ENCODE peak calls at places on chromosomes 4 and X, in five cellular contexts. C is body of pancreas, K is lower leg skin, F is transverse colon, H is HCT116. P is an unnamed sample.
A peak's percentile ranks its signal among the peaks of the same experiment; 100 is the strongest.

GRCh38 chr4:138275216-138275615 is 33.1 kb upstream of the SLC7A11 start:
- DNase-seq in C (no peak), K (no peak), F (no peak), H (no peak), P (no peak)

GRCh38 chrX:50470103-50471031 is at the start of gene DGKK:
- DNase-seq in C (no peak), K (no peak), F (no peak), H (no peak), P (no peak)

GRCh38 chr4:6762244-6762615 is 20.3 kb upstream of the KIAA0232 start:
- DNase-seq in C (no peak), K (no peak), F (no peak), H (no peak), P (no peak)

GRCh38 chr4:41215969-41216293 is 1.6 kb upstream of the APBB2 start:
- DNase-seq in C (no peak), K (no peak), F (no peak), H (no peak), P (no peak)

GRCh38 chr4:145014365-145014764 is 83.6 kb downstream of the ANAPC10 start:
- DNase-seq in C (no peak), K (no peak), F (no peak), H (no peak), P (no peak)

GRCh38 chrX:41144873-41145272 is 59.6 kb downstream of the USP9X start:
- DNase-seq in C (no peak), K (no peak), F (no peak), H (no peak), P (no peak)

GRCh38 chr4:55793479-55793878 is 26.1 kb upstream of the EXOC1L start:
- DNase-seq in C (no peak), K (no peak), F (no peak), H (no peak), P (no peak)

GRCh38 chr4:123452585-123452984 is 56.0 kb downstream of the SPRY1 start:
- DNase-seq in C (peak; percentile 47), K (no peak), F (peak; percentile 46), H (no peak), P (peak; percentile 78)

GRCh38 chr4:112840061-112840460 is 203.1 kb downstream of the LARP7 start:
- DNase-seq in C (no peak), K (no peak), F (no peak), H (no peak), P (no peak)

GRCh38 chr4:169205146-169205806 is 65.5 kb downstream of the SH3RF1 start:
- DNase-seq in C (no peak), K (no peak), F (no peak), H (no peak), P (no peak)

GRCh38 chr4:8534129-8534528 is 46.1 kb upstream of the GPR78 start:
- DNase-seq in C (peak; percentile 77), K (no peak), F (peak; percentile 32), H (peak; percentile 39), P (no peak)

GRCh38 chrX:3713225-3713936 is at the start of gene PRKX:
- DNase-seq in C (peak; percentile 61), K (peak; percentile 91), F (peak; percentile 78), H (no peak), P (peak; percentile 68)

GRCh38 chr4:84678976-84679744 is 96.2 kb downstream of the CDS1 start:
- DNase-seq in C (no peak), K (peak; percentile 88), F (no peak), H (no peak), P (no peak)

GRCh38 chr4:140092094-140092820 is 61.7 kb downstream of the MAML3 start:
- DNase-seq in C (peak; percentile 50), K (peak; percentile 88), F (peak; percentile 61), H (no peak), P (peak; percentile 6)

GRCh38 chr4:17504081-17504480 is 7.8 kb downstream of the QDPR start:
- DNase-seq in C (no peak), K (no peak), F (no peak), H (no peak), P (no peak)

GRCh38 chr4:81314196-81314896 is 99.3 kb upstream of the PRKG2 start:
- DNase-seq in C (peak; percentile 87), K (no peak), F (peak; percentile 97), H (no peak), P (no peak)

GRCh38 chrX:124098089-124098488 is 136.6 kb downstream of the STAG2 start:
- DNase-seq in C (no peak), K (no peak), F (no peak), H (no peak), P (peak; percentile 40)

GRCh38 chrX:154396948-154397887 is 959 bp upstream of the RPL10 start:
- DNase-seq in C (peak; percentile 86), K (peak; percentile 94), F (peak; percentile 83), H (no peak), P (peak; percentile 74)

GRCh38 chr4:113950207-113950606 is 29.2 kb downstream of the ARSJ start:
- DNase-seq in C (no peak), K (no peak), F (no peak), H (no peak), P (no peak)

GRCh38 chrX:154750301-154751120 is at the start of gene GAB3:
- DNase-seq in C (peak; percentile 36), K (no peak), F (peak; percentile 46), H (no peak), P (peak; percentile 76)

GRCh38 chr4:127251423-127251822 is 381.3 kb upstream of the INTU start:
- DNase-seq in C (no peak), K (no peak), F (no peak), H (no peak), P (no peak)

GRCh38 chr4:37885496-37885895 is 5.4 kb upstream of the TBC1D1 start:
- DNase-seq in C (peak; percentile 29), K (no peak), F (peak; percentile 42), H (no peak), P (no peak)

GRCh38 chrX:11629593-11630211 is 36.0 kb downstream of the ARHGAP6 start:
- DNase-seq in C (no peak), K (no peak), F (no peak), H (no peak), P (no peak)

GRCh38 chr4:96352051-96352517 is 512.2 kb downstream of the PDHA2 start:
- DNase-seq in C (peak; percentile 8), K (no peak), F (no peak), H (peak; percentile 34), P (peak; percentile 66)

GRCh38 chrX:123917069-123917468 is 44.4 kb upstream of the STAG2 start:
- DNase-seq in C (no peak), K (no peak), F (no peak), H (no peak), P (no peak)

GRCh38 chr4:79607979-79608378 is 200.0 kb upstream of the GK2 start:
- DNase-seq in C (no peak), K (no peak), F (no peak), H (no peak), P (no peak)

GRCh38 chrX:18271725-18272124 is 51.0 kb upstream of the BEND2 start:
- DNase-seq in C (no peak), K (no peak), F (no peak), H (no peak), P (no peak)

GRCh38 chr4:81214518-81215218 is 354 bp downstream of the PRKG2 start:
- DNase-seq in C (peak; percentile 15), K (peak; percentile 85), F (peak; percentile 19), H (no peak), P (no peak)

GRCh38 chr4:174380699-174381098 is 97.0 kb downstream of the CEP44 start:
- DNase-seq in C (no peak), K (no peak), F (no peak), H (no peak), P (no peak)

GRCh38 chr4:54440394-54441223 is 211.5 kb downstream of the PDGFRA start:
- DNase-seq in C (no peak), K (no peak), F (no peak), H (peak; percentile 29), P (peak; percentile 44)

GRCh38 chrX:48511561-48511960 is 2.8 kb downstream of the PORCN start:
- DNase-seq in C (peak; percentile 54), K (no peak), F (no peak), H (no peak), P (peak; percentile 16)

GRCh38 chrX:48509619-48510018 is 827 bp downstream of the PORCN start:
- DNase-seq in C (no peak), K (no peak), F (no peak), H (no peak), P (no peak)

GRCh38 chrX:48507246-48507645 is 1.5 kb upstream of the PORCN start:
- DNase-seq in C (no peak), K (no peak), F (no peak), H (no peak), P (no peak)

GRCh38 chrX:48509245-48509590 is 426 bp downstream of the PORCN start:
- DNase-seq in C (no peak), K (no peak), F (no peak), H (no peak), P (no peak)

DNA sequence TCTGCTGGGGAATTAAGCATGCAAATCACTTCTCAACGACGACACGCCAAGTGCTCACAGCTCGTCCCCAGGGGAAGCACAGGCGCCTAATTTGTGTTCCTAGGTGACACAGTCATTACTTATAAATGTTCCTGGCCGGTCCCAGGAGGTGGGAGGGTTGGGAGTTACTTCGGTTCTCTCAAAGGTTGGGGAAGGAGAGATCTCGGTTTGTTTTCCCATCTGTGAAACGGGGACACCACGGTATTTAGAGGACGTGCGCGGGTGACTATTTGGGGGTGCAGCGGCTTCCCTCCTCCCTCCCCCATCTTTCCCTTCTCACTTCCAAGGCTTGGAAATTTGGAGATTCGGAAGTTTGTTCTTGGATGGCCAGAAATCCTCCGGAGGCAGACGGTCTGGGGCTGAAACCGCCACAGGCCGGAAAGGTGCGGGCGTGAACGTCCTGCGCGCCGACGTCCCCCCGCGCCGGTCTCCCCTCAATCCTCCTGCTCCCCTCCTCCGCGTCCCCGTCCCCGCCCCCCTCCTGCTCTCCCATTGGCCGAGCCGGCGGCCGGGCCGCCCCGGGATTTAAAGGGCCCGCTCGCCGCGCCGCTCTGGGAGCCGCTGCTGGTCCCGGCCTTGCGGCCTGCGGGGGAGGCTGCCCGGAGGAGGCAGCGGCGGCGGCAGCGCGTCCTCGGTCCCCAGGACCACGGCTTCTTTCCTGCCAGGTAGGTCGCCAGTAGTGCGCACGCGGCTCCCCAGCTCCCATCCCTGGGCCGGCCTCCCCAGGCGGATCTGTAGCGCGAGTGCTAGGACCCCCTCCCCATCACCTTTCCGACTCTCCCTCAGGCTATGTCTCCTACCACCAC is at the start of gene PORCN:
- DNase-seq in C (peak; percentile 81), K (peak; percentile 96), F (peak; percentile 88), H (no peak), P (peak; percentile 68)
- TF ChIP-seq POLR2A in C (peak; percentile 72), K (no peak), F (peak; percentile 65), H (no peak), P (peak; percentile 45)

GRCh38 chr4:2008921-2009650 is at the start of gene NELFA:
- DNase-seq in C (peak; percentile 98), K (peak; percentile 98), F (peak; percentile 97), H (peak; percentile 93), P (peak; percentile 97)
- TF ChIP-seq POLR2A in C (peak; percentile 91), K (no peak), F (peak; percentile 89), H (peak; percentile 51), P (peak; percentile 83)

GRCh38 chrX:74293343-74293946 is 10.5 kb upstream of the ZCCHC13 start:
- DNase-seq in C (peak; percentile 81), K (peak; percentile 95), F (peak; percentile 79), H (peak; percentile 57), P (peak; percentile 85)
- TF ChIP-seq POLR2A in C (peak; percentile 64), K (no peak), F (peak; percentile 37), H (peak; percentile 66), P (peak; percentile 20)

DNA sequence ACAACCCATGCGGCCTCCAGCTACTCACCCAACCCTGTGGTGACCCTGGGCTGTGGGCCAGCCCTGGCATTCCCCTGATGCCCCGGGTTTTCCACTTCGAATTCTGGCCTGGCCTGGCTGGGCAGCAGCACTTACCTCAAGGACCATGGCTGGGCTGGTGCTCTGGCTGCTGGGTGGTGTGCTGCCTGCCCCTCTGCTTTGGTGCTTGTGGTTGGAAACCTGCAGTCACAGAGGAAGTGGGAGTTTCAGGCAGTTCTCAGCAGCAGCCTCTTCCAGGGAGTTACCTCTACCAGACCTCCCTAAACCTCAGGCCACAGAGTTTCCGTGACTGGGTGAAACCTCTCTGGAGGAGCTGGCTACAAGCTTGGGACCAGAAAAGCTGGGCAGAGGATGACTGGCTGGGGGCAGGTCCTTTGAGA is at the start of gene CXCR3:
- DNase-seq in C (peak; percentile 45), K (no peak), F (peak; percentile 52), H (no peak), P (no peak)
- TF ChIP-seq POLR2A in C (no peak), K (no peak), F (no peak), H (no peak), P (peak; percentile 16)

P was measured in erythroblast.